ENCODE peak calls at places on chromosomes 13 and 19, in five cellular contexts. J, G, U, I and D are unnamed samples.

GRCh38 chr19:38990949-38991697 is 15.6 kb upstream of the FBXO17 start:
- DNase-seq in G (no peak), U (no peak), J (no peak), I (peak), D (no peak)

GRCh38 chr13:98664924-98665637 is 87.4 kb downstream of the SLC15A1 start:
- DNase-seq in I (no peak), U (no peak), J (no peak), G (no peak), D (no peak)

GRCh38 chr19:873084-874019 is 13.9 kb downstream of the CFD start:
- DNase-seq in I (peak), U (no peak), G (no peak), J (peak), D (no peak)

GRCh38 chr19:35140898-35141626 is 2.0 kb upstream of the FXYD7 start:
- DNase-seq in I (peak), J (peak), G (peak), U (peak), D (peak)

GRCh38 chr13:66200555-66200954 is 1029.6 kb downstream of the PCDH9 start:
- DNase-seq in G (no peak), J (no peak), U (no peak), I (no peak), D (no peak)

GRCh38 chr19:14350302-14350701 is 30.9 kb upstream of the ADGRE5 start:
- DNase-seq in G (no peak), U (no peak), I (no peak), J (no peak), D (no peak)

GRCh38 chr19:19064811-19065745 is 1.3 kb downstream of the SLC25A42 start:
- DNase-seq in I (no peak), J (no peak), U (no peak), G (no peak), D (no peak)

GRCh38 chr13:99432637-99433542 is 68.4 kb upstream of the TM9SF2 start:
- DNase-seq in U (peak), G (peak), J (peak), I (peak), D (no peak)

DNA sequence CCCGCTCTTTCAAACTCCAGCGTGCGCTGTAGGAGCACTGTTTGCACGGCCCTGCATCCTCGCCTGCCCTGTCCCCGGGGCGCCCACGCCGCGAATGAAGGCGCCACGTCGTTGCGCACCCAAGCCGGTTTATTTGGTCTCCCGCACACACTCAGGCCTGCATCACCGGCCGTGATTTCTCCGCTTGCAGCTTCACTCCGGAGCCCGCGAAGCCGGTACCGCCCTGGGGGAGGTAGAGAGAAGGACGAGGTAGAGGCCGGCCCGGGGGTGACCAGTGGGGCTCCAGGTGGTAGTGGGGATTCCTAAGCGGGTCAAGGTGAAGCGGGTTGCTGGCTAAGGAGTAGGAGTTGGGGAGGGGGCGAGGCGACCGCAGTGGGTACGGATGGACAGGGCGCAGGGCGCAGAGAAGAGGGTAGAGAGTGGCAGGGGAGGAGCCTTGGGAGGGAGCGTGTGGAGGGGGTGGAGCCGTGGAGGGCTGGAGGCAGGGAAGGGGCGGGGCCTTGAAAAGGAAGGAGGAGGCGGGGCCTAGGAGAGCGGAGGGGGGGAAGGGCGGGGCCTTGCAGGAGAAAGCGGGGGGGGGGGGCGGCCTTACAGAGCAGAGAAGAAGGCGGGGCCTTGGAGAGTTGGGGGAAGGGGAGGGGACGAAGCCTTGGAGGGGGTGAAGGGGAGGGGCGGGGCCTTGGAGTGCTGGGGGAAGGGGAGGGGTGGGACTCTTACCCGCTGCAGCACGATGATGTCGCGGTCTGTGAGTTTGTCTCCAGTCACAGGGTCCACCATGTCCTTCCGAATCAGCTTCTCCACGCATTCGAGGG is 24.6 kb downstream of the NOSIP start:
- DNase-seq in U (peak), I (peak), J (peak), G (peak), D (no peak)
- H3K27ac ChIP-seq in U (peak), I (peak), J (no peak), G (peak), D (no peak)

GRCh38 chr13:41613471-41613870 is 156.1 kb downstream of the RGCC start:
- DNase-seq in I (no peak), J (no peak), U (no peak), G (no peak), D (no peak)
- H3K27ac ChIP-seq in I (peak), J (peak), U (no peak), G (no peak), D (peak)

GRCh38 chr19:6577410-6578125 is 13.4 kb downstream of the CD70 start:
- DNase-seq in U (no peak), J (peak), G (no peak), I (no peak), D (peak)
- H3K27ac ChIP-seq in U (no peak), J (no peak), G (no peak), I (no peak), D (peak)

GRCh38 chr13:35891486-35891885 is 239.7 kb downstream of the DCLK1 start:
- DNase-seq in U (no peak), J (no peak), G (no peak), I (no peak), D (no peak)
- H3K27ac ChIP-seq in U (no peak), J (no peak), G (no peak), I (no peak), D (peak)

GRCh38 chr13:43291289-43292055 is 268.1 kb downstream of the DNAJC15 start:
- DNase-seq in G (no peak), I (no peak), J (no peak), U (no peak), D (no peak)
- H3K27ac ChIP-seq in G (no peak), I (no peak), J (no peak), U (no peak), D (no peak)

DNA sequence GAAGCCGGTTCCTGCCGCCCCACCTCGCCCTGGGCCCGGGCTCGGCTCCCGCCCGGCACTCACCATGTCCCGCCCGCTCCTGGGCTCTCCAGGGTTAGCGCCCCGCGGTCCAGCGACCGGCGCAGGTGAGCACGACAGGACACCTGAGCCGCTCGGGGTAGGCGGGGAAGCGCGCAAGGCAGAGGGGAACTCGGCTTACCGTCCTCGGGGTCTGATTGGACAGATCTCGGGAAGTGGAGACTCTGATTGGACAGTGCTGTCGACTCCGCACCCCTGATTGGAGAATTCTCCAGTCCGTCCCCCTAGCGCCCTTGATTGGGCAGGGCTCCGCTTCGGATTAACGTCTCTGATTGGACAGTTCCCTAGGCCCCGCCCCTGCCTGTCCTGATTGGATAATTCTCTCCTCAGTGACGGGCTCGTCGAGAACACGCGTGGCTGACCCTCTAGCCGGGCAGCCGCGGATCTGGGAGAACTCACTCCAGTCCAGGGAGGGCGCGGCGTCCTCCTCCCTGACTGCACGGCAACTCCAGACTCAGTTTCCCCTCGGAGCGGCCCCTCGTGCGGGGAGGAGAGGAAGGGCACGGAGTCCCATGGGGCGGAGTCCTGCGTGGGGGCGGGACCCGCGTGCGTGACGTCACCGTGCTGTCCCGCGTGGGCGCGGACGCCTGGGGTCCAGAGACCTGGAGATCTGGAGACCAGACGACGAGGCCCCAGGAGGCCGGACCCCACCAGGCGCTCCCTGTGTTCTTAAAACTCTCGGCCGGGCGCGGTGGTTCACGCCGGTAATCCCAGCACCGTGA is at the start of gene ZNF77:
- DNase-seq in U (peak), J (peak), G (peak), I (peak), D (peak)
- H3K27ac ChIP-seq in U (peak), J (peak), G (peak), I (peak), D (peak)

GRCh38 chr13:106182404-106182803 is 353.1 kb downstream of the EFNB2 start:
- DNase-seq in J (peak), G (no peak), U (no peak), I (no peak), D (no peak)
- H3K27ac ChIP-seq in J (no peak), G (no peak), U (no peak), I (no peak), D (peak)